ENCODE peak calls at places on chromosome 7, in seven cellular contexts. H is chondrocyte, Q is AG09319, O is endothelial cell, F is fibroblast of mammary gland, I is tibial nerve, L is AG04450. T is an unnamed sample.

GRCh38 chr7:128913856-128914565 is 3.5 kb upstream of the KCP start:
- DNase-seq in H (no peak), Q (no peak), O (no peak), F (no peak), I (no peak), L (no peak), T (no peak)

GRCh38 chr7:47285860-47286491 is 295.9 kb downstream of the TNS3 start:
- DNase-seq in H (no peak), Q (peak; percentile 93), O (no peak), F (peak; percentile 82), I (no peak), L (no peak), T (no peak)

GRCh38 chr7:150980663-150981062 is 2.5 kb upstream of the KCNH2 start:
- DNase-seq in H (no peak), Q (no peak), O (no peak), F (no peak), I (no peak), L (no peak), T (no peak)

GRCh38 chr7:84195295-84196006 is 862 bp upstream of the SEMA3A start:
- DNase-seq in H (no peak), Q (no peak), O (no peak), F (no peak), I (no peak), L (no peak), T (no peak)

GRCh38 chr7:132076301-132077049 is 499.8 kb downstream of the PLXNA4 start:
- DNase-seq in H (no peak), Q (no peak), O (no peak), F (no peak), I (no peak), L (no peak), T (no peak)

GRCh38 chr7:116271980-116272886 is 61.9 kb downstream of the TES start:
- DNase-seq in H (no peak), Q (peak; percentile 88), O (no peak), F (peak; percentile 97), I (no peak), L (peak; percentile 93), T (no peak)

GRCh38 chr7:157670490-157671357 is 333.9 kb downstream of the DNAJB6 start:
- DNase-seq in H (no peak), Q (no peak), O (no peak), F (peak; percentile 70), I (no peak), L (no peak), T (no peak)

GRCh38 chr7:21338728-21339164 is 89.1 kb upstream of the SP4 start:
- DNase-seq in H (no peak), Q (no peak), O (no peak), F (no peak), I (no peak), L (no peak), T (peak; percentile 27)

GRCh38 chr7:155629171-155629570 is 15.3 kb upstream of the RBM33 start:
- DNase-seq in H (no peak), Q (no peak), O (no peak), F (no peak), I (no peak), L (no peak), T (no peak)

GRCh38 chr7:5525271-5526189 is 101.9 kb upstream of the TNRC18 start:
- DNase-seq in H (no peak), Q (peak; percentile 72), O (no peak), F (peak; percentile 56), I (no peak), L (no peak), T (no peak)

GRCh38 chr7:140304071-140304799 is 94.1 kb downstream of the SLC37A3 start:
- DNase-seq in H (no peak), Q (no peak), O (no peak), F (peak; percentile 47), I (no peak), L (no peak), T (no peak)

GRCh38 chr7:6226194-6226799 is 46.1 kb downstream of the CYTH3 start:
- DNase-seq in H (no peak), Q (peak; percentile 61), O (no peak), F (peak; percentile 83), I (no peak), L (peak; percentile 82), T (no peak)

GRCh38 chr7:148733496-148733895 is 34.8 kb downstream of the CUL1 start:
- DNase-seq in H (no peak), Q (no peak), O (no peak), F (no peak), I (no peak), L (no peak), T (no peak)

GRCh38 chr7:74042746-74043522 is 15.0 kb downstream of the ELN start:
- DNase-seq in H (no peak), Q (no peak), O (no peak), F (no peak), I (no peak), L (no peak), T (no peak)

GRCh38 chr7:29255839-29256782 is 61.5 kb downstream of the CHN2 start:
- DNase-seq in H (no peak), Q (no peak), O (no peak), F (no peak), I (no peak), L (no peak), T (no peak)

GRCh38 chr7:129376778-129377700 is 57.2 kb upstream of the STRIP2 start:
- DNase-seq in H (no peak), Q (no peak), O (no peak), F (peak; percentile 55), I (no peak), L (no peak), T (no peak)

GRCh38 chr7:45882465-45882810 is 5.8 kb upstream of the IGFBP1 start:
- DNase-seq in H (no peak), Q (no peak), O (no peak), F (no peak), I (no peak), L (no peak), T (no peak)

GRCh38 chr7:99829520-99830160 is 1.8 kb downstream of the CYP3A43 start:
- DNase-seq in H (no peak), Q (no peak), O (no peak), F (no peak), I (no peak), L (no peak), T (no peak)

GRCh38 chr7:43872401-43873165 is 3.3 kb upstream of the MRPS24 start:
- DNase-seq in H (no peak), Q (peak; percentile 72), O (no peak), F (peak; percentile 96), I (no peak), L (peak; percentile 57), T (no peak)

GRCh38 chr7:32860096-32860495 is 31.5 kb downstream of the KBTBD2 start:
- DNase-seq in H (no peak), Q (no peak), O (no peak), F (no peak), I (no peak), L (no peak), T (no peak)

GRCh38 chr7:50822716-50823115 is 40.0 kb upstream of the GRB10 start:
- DNase-seq in H (no peak), Q (no peak), O (no peak), F (no peak), I (no peak), L (no peak), T (no peak)

DNA sequence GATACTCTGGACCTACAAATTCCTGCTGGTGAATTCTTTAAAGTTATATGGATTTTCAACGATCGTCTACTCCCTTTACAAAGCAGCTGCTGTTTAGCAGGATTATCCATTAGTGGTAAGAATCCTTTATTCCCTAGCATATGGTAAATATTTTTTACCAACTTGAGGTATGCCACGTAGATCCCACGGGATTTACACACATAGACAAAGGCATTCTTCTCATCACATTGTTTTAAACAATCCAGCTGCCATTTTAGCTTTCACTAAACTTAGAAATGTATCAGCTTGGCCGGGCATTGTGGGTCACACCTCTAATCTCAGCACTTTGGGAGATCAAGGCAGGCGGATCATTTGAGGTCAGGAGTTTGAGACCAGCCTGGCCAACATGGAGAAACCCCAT is 148.0 kb upstream of the SH2B2 start:
- DNase-seq in H (no peak), Q (no peak), O (no peak), F (no peak), I (no peak), L (no peak), T (no peak)
- TF ChIP-seq CTCF in H (no peak), Q (no peak), O (no peak), F (no peak), I (no peak), L (no peak), T (no peak)

DNA sequence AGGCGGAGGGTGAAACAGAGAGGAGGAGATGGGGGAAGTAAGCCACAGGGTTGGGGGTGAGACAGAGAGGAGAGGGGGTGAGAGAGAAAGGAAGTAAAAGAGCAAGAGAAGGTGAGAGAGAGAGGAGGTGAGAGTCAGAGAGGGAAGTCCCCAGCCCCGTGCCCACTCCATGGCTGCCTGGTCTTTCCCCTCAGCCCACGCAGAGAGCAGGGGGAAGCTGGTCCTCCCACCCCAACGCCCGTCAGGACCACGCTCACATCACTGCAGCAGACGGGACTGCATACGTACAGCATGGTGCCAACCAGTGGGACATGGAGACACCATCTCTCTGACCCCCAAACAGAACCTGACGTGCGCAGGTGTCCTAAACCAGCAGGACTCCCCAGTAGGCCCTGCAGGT is 12.1 kb upstream of the PDGFA start:
- DNase-seq in H (no peak), Q (no peak), O (no peak), F (no peak), I (no peak), L (no peak), T (no peak)
- TF ChIP-seq CTCF in H (no peak), Q (no peak), O (no peak), F (no peak), I (no peak), L (no peak), T (no peak)

DNA sequence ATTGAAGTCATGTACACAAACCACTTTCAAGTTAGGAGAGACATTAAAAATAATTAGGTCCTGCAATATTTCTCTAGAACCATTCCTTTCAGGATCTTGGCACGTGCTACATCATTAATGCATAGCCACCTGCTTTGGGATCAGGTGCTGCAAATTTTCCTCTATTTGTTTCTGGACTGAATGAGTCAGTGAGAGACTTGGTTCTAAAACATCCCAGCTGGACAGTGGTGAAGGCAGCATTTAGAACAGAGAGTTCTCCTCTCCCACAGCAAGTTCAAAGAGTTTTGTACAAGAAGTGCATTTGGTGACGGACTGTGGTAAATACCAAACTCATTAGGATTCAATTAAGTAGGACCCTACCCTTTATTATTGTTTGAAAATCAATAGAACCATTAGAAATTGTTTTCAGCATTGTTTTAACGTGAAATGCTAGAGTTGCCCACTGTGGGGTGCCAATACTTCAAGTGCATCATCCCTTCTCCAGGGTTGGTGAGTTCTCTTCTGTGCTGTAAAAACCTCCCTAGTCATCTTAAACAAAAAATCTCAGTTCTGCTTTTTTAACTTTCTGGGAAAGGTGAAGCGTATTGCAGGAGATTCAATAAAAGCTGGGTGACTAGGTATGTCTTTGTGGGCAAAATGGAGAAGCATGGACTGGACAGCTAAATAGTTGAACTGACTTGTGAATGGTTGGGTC is 698.9 kb downstream of the SUGCT start:
- DNase-seq in H (no peak), Q (no peak), O (no peak), F (peak; percentile 44), I (no peak), L (no peak), T (no peak)
- TF ChIP-seq CTCF in H (peak; percentile 77), Q (peak; percentile 33), O (no peak), F (peak; percentile 40), I (no peak), L (peak; percentile 46), T (no peak)

DNA sequence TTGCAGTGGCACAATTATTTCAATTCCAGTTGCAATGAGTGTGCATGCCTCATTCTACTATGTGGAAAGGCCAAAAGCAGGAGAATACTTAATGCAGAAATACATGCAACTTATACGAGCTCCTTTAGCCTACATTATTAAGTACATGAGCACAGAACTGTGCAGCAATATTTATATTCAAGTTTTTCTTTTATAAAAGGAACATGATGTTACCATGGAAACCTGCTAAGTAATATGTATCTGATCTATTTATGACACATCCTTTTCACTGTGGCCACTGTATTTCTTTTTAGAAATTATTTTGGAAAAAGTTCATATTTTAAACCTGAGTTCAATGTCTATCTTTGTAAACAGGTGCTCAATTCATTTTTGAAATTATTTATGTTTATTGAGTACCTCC is 88.9 kb downstream of the ELAPOR2 start:
- DNase-seq in H (no peak), Q (no peak), O (no peak), F (no peak), I (no peak), L (no peak), T (no peak)
- TF ChIP-seq CTCF in H (no peak), Q (no peak), O (no peak), F (no peak), I (no peak), L (no peak), T (no peak)

T was measured in natural killer cell.